ENCODE peak calls at places on chromosome 6, in ten cellular contexts. R is cardiac fibroblast, G is foreskin fibroblast, M is heart right ventricle, P is neural progenitor cell, Q is BJ, E is kidney epithelial cell, A is left ventricle myocardium inferior, D is bronchial epithelial cell, N is mucosa of descending colon. U is an unnamed sample.

GRCh38 chr6:48552905-48553304 is 441.9 kb upstream of the PTCHD4 start:
- DNase-seq in D (no peak), Q (no peak), A (no peak), G (no peak), N (no peak), M (no peak), R (no peak), E (no peak), P (no peak), U (no peak)

GRCh38 chr6:99287523-99287922 is 62.0 kb downstream of the FAXC start:
- DNase-seq in P (peak), Q (no peak), A (no peak), M (no peak), N (no peak), G (no peak), D (no peak), R (no peak), E (no peak), U (no peak)

GRCh38 chr6:55953384-55953783 is 78.0 kb upstream of the BMP5 start:
- DNase-seq in G (peak), E (peak), P (no peak), R (peak), D (peak), N (no peak), M (no peak), Q (peak), A (no peak), U (peak)

GRCh38 chr6:6392214-6393068 is 72.0 kb upstream of the F13A1 start:
- DNase-seq in M (no peak), E (no peak), A (no peak), G (no peak), Q (no peak), P (no peak), D (no peak), R (no peak), N (no peak), U (no peak)

GRCh38 chr6:125537090-125537489 is 212.3 kb upstream of the HEY2 start:
- DNase-seq in A (peak), Q (no peak), G (no peak), R (no peak), P (peak), N (no peak), E (no peak), D (no peak), M (no peak), U (no peak)

GRCh38 chr6:47598367-47598766 is 100.0 kb upstream of the ADGRF4 start:
- DNase-seq in N (no peak), R (no peak), M (no peak), Q (no peak), E (no peak), A (no peak), D (no peak), P (no peak), G (no peak), U (no peak)

GRCh38 chr6:32255212-32256153 is 31.6 kb upstream of the NOTCH4 start:
- DNase-seq in G (peak), P (peak), R (peak), N (peak), E (peak), D (peak), Q (peak), A (peak), M (peak), U (peak)

GRCh38 chr6:159982726-159983506 is 14.0 kb downstream of the IGF2R start:
- DNase-seq in E (no peak), P (no peak), D (no peak), A (no peak), N (no peak), R (peak), G (no peak), Q (no peak), M (no peak), U (peak)

GRCh38 chr6:33241968-33242367 is 29.7 kb downstream of the VPS52 start:
- DNase-seq in D (peak), R (no peak), P (no peak), M (no peak), G (no peak), Q (no peak), A (no peak), E (no peak), N (no peak), U (no peak)

GRCh38 chr6:14270925-14271791 is 153.6 kb downstream of the CD83 start:
- DNase-seq in Q (peak), P (no peak), E (peak), D (peak), G (peak), N (peak), R (peak), A (no peak), M (no peak), U (peak)

GRCh38 chr6:42368156-42368555 is 83.6 kb downstream of the TRERF1 start:
- DNase-seq in G (no peak), M (no peak), E (no peak), N (no peak), R (no peak), P (no peak), A (no peak), Q (no peak), D (no peak), U (no peak)

GRCh38 chr6:115195239-115195638 is 852.4 kb upstream of the HS3ST5 start:
- DNase-seq in P (no peak), A (no peak), R (no peak), M (no peak), D (no peak), Q (no peak), G (no peak), E (no peak), N (no peak), U (no peak)

GRCh38 chr6:107690546-107690863 is 133.6 kb downstream of the SCML4 start:
- DNase-seq in N (no peak), D (no peak), M (no peak), A (no peak), R (no peak), E (no peak), P (no peak), Q (no peak), G (no peak), U (no peak)

GRCh38 chr6:99434702-99435530 is 9.8 kb upstream of the PNISR start:
- DNase-seq in E (no peak), M (no peak), N (no peak), R (peak), A (no peak), P (no peak), Q (no peak), D (peak), G (no peak), U (peak)

GRCh38 chr6:122620902-122621301 is 10.7 kb downstream of the PKIB start:
- DNase-seq in E (no peak), R (no peak), N (no peak), Q (no peak), D (peak), A (no peak), M (no peak), G (no peak), P (no peak), U (peak)

GRCh38 chr6:85360794-85361642 is 88.9 kb upstream of the NT5E start:
- DNase-seq in P (no peak), A (no peak), R (peak), D (peak), Q (peak), N (no peak), E (peak), G (peak), M (no peak), U (peak)

GRCh38 chr6:131027326-131027725 is 35.7 kb downstream of the EPB41L2 start:
- DNase-seq in D (no peak), P (no peak), A (no peak), M (no peak), G (no peak), Q (no peak), N (no peak), R (no peak), E (no peak), U (no peak)

GRCh38 chr6:27280064-27280539 is 32.0 kb downstream of the POM121L2 start:
- DNase-seq in N (no peak), P (peak), A (no peak), M (no peak), R (peak), Q (no peak), E (no peak), D (peak), G (peak), U (peak)

GRCh38 chr6:109327502-109327901 is 54.8 kb downstream of the CD164 start:
- DNase-seq in M (no peak), P (no peak), R (no peak), E (no peak), N (no peak), Q (no peak), D (no peak), G (no peak), A (no peak), U (no peak)

GRCh38 chr6:107179004-107179403 is 63.7 kb upstream of the BEND3 start:
- DNase-seq in Q (no peak), A (no peak), G (peak), P (peak), D (peak), R (peak), M (no peak), N (no peak), E (no peak), U (peak)

GRCh38 chr6:31666337-31666960 is 569 bp downstream of the CSNK2B start:
- DNase-seq in R (no peak), N (no peak), M (no peak), A (no peak), E (no peak), D (no peak), G (no peak), P (no peak), Q (no peak), U (peak)

GRCh38 chr6:70474751-70475150 is 61.4 kb downstream of the FAM135A start:
- DNase-seq in P (peak), R (no peak), G (peak), M (no peak), Q (no peak), A (no peak), E (no peak), D (no peak), N (no peak), U (no peak)

GRCh38 chr6:40128149-40128548 is 193.9 kb upstream of the MOCS1 start:
- DNase-seq in E (no peak), G (no peak), Q (no peak), A (no peak), N (no peak), R (no peak), D (no peak), M (no peak), P (no peak), U (no peak)

GRCh38 chr6:84764332-84765049 is at the start of gene TBX18:
- DNase-seq in P (peak), E (peak), A (peak), N (peak), D (peak), Q (peak), R (peak), G (peak), M (peak), U (peak)

GRCh38 chr6:51213806-51214205 is 395.1 kb downstream of the TFAP2B start:
- DNase-seq in Q (no peak), N (peak), P (peak), R (no peak), E (no peak), D (no peak), G (no peak), M (no peak), A (no peak), U (no peak)

GRCh38 chr6:95767897-95768463 is 190.6 kb downstream of the MANEA start:
- DNase-seq in D (peak), M (no peak), Q (no peak), N (no peak), E (no peak), P (no peak), G (no peak), R (no peak), A (no peak), U (peak)

GRCh38 chr6:95768539-95768938 is 191.2 kb downstream of the MANEA start:
- DNase-seq in G (no peak), Q (no peak), E (no peak), M (no peak), A (no peak), D (no peak), N (no peak), R (no peak), P (peak), U (no peak)
- TF ChIP-seq CTCF in G (no peak), Q (no peak), E (no peak), M (no peak), A (no peak), D (no peak), N (no peak), R (no peak), P (peak), U (no peak)

GRCh38 chr6:45537539-45537938 is 159.8 kb upstream of the SUPT3H start:
- DNase-seq in Q (no peak), P (no peak), G (peak), M (no peak), N (no peak), R (no peak), A (no peak), E (no peak), D (no peak), U (no peak)
- H3K4me3 ChIP-seq in Q (no peak), P (no peak), G (no peak), M (no peak), N (no peak), R (no peak), A (no peak), E (no peak), D (no peak), U (no peak)

GRCh38 chr6:129429953-129430352 is 280.0 kb downstream of the ARHGAP18 start:
- DNase-seq in A (no peak), M (no peak), D (no peak), R (no peak), G (no peak), N (no peak), Q (no peak), P (no peak), E (no peak), U (no peak)

GRCh38 chr6:129434091-129434490 is 275.9 kb downstream of the ARHGAP18 start:
- DNase-seq in R (no peak), D (no peak), M (no peak), Q (no peak), E (no peak), P (no peak), A (no peak), N (no peak), G (no peak), U (no peak)

DNA sequence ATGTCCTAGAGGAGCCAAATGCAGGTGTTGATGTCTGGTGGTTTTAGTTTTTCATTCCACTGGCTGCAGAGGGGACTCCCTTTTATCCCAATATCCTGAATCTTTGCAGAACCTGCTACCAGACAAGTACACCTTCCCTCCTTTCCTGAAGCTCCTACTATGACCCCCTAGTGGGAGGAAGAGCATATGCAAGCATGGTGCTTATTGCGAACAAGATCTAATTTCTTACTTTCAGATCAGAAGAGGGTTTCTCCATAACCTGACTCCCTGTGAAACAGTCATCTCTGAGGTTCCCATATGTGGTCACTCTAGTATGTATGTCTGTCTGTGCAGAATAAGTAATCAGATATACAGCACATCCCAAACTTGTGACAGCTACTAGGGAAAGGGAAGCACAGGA is 277.2 kb downstream of the ARHGAP18 start:
- DNase-seq in D (peak), E (no peak), Q (no peak), R (peak), P (no peak), M (no peak), A (no peak), G (no peak), N (no peak), U (peak)
- TF ChIP-seq CTCF in D (peak), E (peak), Q (peak), R (peak), P (peak), M (no peak), A (no peak), G (peak), N (no peak), U (peak)

GRCh38 chr6:78875505-78875904 is 8.2 kb downstream of the IRAK1BP1 start:
- DNase-seq in Q (no peak), A (no peak), D (no peak), R (no peak), P (no peak), G (no peak), N (no peak), M (no peak), E (no peak), U (no peak)
- H3K4me3 ChIP-seq in Q (no peak), A (no peak), D (no peak), R (no peak), P (no peak), G (no peak), N (no peak), M (no peak), E (no peak), U (no peak)

DNA sequence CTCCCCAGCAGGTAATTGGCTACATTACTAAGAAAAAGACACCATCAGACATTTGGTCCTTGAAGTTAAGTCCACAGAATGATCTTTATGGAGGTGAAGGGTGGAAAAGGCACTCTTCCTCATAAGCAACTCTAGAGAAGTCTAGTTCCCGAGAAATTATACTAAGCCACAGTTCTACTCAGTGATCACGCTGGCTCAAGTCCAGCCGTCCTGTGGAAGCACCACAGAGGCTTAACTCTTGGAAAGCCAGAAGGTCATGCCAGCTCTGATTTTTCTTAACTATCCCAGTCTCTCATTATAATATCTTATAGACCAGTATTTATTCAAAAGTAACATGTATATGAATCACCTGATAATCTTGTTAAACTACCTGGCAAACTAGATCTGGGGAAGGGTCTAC is 258.5 kb downstream of the EYA4 start:
- DNase-seq in A (no peak), P (no peak), E (no peak), D (no peak), G (no peak), M (no peak), N (no peak), Q (no peak), R (no peak), U (no peak)
- TF ChIP-seq CTCF in A (no peak), P (no peak), E (no peak), D (no peak), G (no peak), M (no peak), N (no peak), Q (no peak), R (no peak), U (no peak)

GRCh38 chr6:138600261-138600660 is 101.0 kb upstream of the NHSL1 start:
- DNase-seq in D (no peak), E (no peak), P (no peak), A (no peak), M (no peak), R (no peak), Q (no peak), N (no peak), G (no peak), U (no peak)

GRCh38 chr6:138601128-138601527 is 101.8 kb upstream of the NHSL1 start:
- DNase-seq in G (peak), N (no peak), R (peak), E (no peak), Q (no peak), P (no peak), M (no peak), A (no peak), D (peak), U (peak)

GRCh38 chr6:138597336-138597735 is 98.0 kb upstream of the NHSL1 start:
- DNase-seq in D (no peak), P (no peak), Q (no peak), R (peak), M (no peak), N (no peak), G (no peak), E (no peak), A (no peak), U (no peak)

GRCh38 chr6:138598562-138599173 is 99.4 kb upstream of the NHSL1 start:
- DNase-seq in R (no peak), E (no peak), N (no peak), D (no peak), M (no peak), A (no peak), Q (no peak), G (no peak), P (no peak), U (no peak)

GRCh38 chr6:138600726-138601125 is 101.4 kb upstream of the NHSL1 start:
- DNase-seq in D (peak), N (no peak), Q (no peak), A (no peak), E (no peak), P (no peak), M (no peak), R (peak), G (peak), U (peak)
- H3K4me3 ChIP-seq in D (no peak), N (no peak), Q (no peak), A (no peak), E (no peak), P (no peak), M (no peak), R (no peak), G (no peak), U (no peak)

DNA sequence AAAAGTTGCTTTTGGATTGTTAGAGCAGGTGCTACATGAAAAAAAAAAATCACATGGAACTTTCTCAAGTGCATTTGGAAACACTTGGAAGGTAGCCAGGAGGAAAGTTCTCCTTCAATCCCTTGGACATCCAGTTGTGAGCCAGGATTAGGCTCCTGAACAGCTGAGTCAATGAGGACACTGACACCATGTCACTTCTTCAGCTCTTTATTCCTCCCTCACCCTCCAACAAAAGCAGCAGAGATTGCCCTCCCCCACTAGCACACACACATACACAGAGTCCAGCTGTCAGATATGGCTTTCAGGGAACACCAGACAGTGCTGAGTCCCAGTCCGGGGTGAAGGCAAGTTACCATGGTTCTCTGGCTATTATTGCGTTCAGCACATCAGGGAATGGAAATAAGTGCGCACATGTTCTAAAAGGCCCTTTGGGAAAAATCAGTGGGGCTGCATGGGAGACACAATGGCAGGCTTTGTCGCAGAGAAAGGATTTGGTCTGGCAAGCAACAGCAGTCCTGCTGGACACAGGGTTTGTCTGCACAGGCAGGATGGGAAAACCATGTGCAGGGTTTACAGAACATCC is 124.7 kb upstream of the MARCKS start:
- DNase-seq in A (peak), D (no peak), N (no peak), P (peak), R (peak), M (peak), G (peak), Q (no peak), E (no peak), U (peak)
- TF ChIP-seq CTCF in A (peak), D (no peak), N (no peak), P (peak), R (peak), M (peak), G (no peak), Q (no peak), E (peak), U (no peak)

DNA sequence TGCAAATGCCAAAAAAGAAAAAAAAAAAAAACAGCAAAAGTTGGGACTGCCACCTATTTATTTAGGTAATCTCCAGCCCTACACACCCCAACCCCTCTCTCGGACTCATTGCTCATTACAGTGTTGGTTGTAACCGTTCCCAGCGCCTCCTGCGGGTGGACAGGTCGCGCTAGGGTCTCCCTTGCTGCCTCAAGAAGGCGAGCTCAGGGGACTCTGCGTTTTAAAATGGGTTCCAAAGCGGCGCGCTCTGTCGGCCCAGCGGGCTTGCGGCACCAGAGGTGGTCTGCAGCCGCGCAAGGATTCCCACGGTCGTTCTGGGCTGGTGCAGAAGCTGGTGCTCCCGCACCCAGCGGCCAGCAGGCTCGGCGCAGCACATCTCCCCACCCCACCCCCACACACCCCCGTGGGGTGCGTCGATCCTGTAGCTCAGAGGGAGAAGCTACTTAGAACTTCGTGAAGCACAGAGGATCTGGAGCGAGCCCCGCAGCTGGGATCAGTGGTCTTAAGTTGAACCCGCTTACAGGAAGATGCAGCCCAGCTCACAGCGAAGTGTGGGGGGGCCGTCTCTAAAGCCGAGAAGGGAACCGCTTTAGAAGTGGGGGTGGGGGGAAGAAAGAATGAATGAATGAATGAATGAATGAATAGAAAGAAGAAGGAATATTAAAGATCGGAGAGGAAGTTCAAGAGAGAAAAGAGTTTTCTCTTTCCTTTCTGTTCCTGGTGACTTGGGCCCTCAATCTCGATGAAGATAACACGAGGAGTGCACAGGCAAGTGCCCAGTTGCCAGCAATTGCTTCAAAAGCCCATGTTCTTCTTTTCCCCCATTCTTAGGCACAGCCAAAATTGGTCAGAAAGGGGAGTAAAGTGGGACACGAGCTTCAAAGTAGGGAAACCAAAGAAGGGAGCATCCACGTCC is 766 bp downstream of the TFAP2A start:
- DNase-seq in P (peak), N (peak), A (no peak), G (peak), M (no peak), Q (no peak), E (no peak), R (no peak), D (peak), U (peak)
- H3K4me3 ChIP-seq in P (peak), N (no peak), A (peak), G (peak), M (peak), Q (peak), E (peak), R (peak), D (peak), U (peak)